ENCODE peak calls at places on chromosomes 16 and 17, in four cellular contexts. U, B, A and G are unnamed samples.

GRCh38 chr16:35296962-35297653 is 1837.7 kb downstream of the TP53TG3F start:
- DNase-seq in B (no peak), A (no peak), U (no peak), G (no peak)

GRCh38 chr17:199195-199604 is 17.8 kb upstream of the DOC2B start:
- DNase-seq in A (no peak), B (no peak), U (no peak), G (no peak)

GRCh38 chr17:48593126-48593829 is at the start of gene HOXB5:
- DNase-seq in B (no peak), U (no peak), A (no peak), G (no peak)

GRCh38 chr16:69448470-69449193 is 24.2 kb downstream of the CYB5B start:
- DNase-seq in U (no peak), B (no peak), A (no peak), G (no peak)

GRCh38 chr16:53266156-53266555 is 168.1 kb upstream of the RBL2 start:
- DNase-seq in A (no peak), U (no peak), B (no peak), G (no peak)

GRCh38 chr16:85542548-85542927 is 70.6 kb upstream of the GSE1 start:
- DNase-seq in A (no peak), U (no peak), B (no peak), G (no peak)

GRCh38 chr17:43908111-43908721 is 880 bp upstream of the MPP2 start:
- DNase-seq in U (peak), B (peak), A (peak), G (no peak)

GRCh38 chr17:41705271-41705991 is 6.7 kb upstream of the GAST start:
- DNase-seq in U (no peak), B (no peak), A (no peak), G (no peak)

GRCh38 chr16:89801800-89802199 is 14.6 kb downstream of the FANCA start:
- DNase-seq in U (no peak), B (no peak), A (no peak), G (no peak)

GRCh38 chr16:58733248-58733670 is 857 bp downstream of the GOT2 start:
- DNase-seq in U (no peak), A (no peak), B (no peak), G (no peak)

GRCh38 chr17:81206166-81206565 is 16.6 kb downstream of the CEP131 start:
- DNase-seq in B (no peak), A (no peak), U (no peak), G (no peak)

GRCh38 chr16:17638134-17638533 is 167.4 kb upstream of the XYLT1 start:
- DNase-seq in B (no peak), U (no peak), A (no peak), G (no peak)

GRCh38 chr17:70869402-70870085 is 700.2 kb downstream of the KCNJ2 start:
- DNase-seq in U (no peak), B (no peak), A (no peak), G (peak)

GRCh38 chr17:42340691-42341127 is 47.5 kb downstream of the STAT3 start:
- DNase-seq in A (no peak), B (no peak), U (no peak), G (no peak)